ENCODE peak calls at places on chromosomes 12 and 14, in five cellular contexts. One of them, this sample, is unnamed.

GRCh38 chr12:57800965-57801364 is 17.6 kb downstream of the AVIL start:
- DNase-seq in fibroblast of villous mesenchyme: no peak
- DNase-seq in T-cell: no peak
- DNase-seq in thoracic aorta: no peak
- DNase-seq in NCI-H1436: no peak
- DNase-seq in this sample: no peak

GRCh38 chr12:112909693-112910092 is 2.9 kb downstream of the OAS1 start:
- DNase-seq in thoracic aorta: no peak
- DNase-seq in T-cell: no peak
- DNase-seq in NCI-H1436: no peak
- DNase-seq in fibroblast of villous mesenchyme: no peak
- DNase-seq in this sample: no peak

GRCh38 chr14:88352299-88353097 is 29.4 kb upstream of the KCNK10 start:
- DNase-seq in NCI-H1436: peak; percentile 87
- DNase-seq in fibroblast of villous mesenchyme: no peak
- DNase-seq in T-cell: no peak
- DNase-seq in thoracic aorta: no peak
- DNase-seq in this sample: no peak

GRCh38 chr14:60287452-60287851 is 38.4 kb downstream of the PPM1A start:
- DNase-seq in fibroblast of villous mesenchyme: no peak
- DNase-seq in T-cell: no peak
- DNase-seq in NCI-H1436: no peak
- DNase-seq in thoracic aorta: no peak
- DNase-seq in this sample: no peak

GRCh38 chr12:120367924-120368788 is 808 bp downstream of the MSI1 start:
- DNase-seq in NCI-H1436: no peak
- DNase-seq in T-cell: no peak
- DNase-seq in thoracic aorta: no peak
- DNase-seq in fibroblast of villous mesenchyme: no peak
- DNase-seq in this sample: peak; percentile 74

GRCh38 chr14:77158175-77158908 is 16.8 kb upstream of the ZDHHC22 start:
- DNase-seq in T-cell: no peak
- DNase-seq in fibroblast of villous mesenchyme: peak; percentile 42
- DNase-seq in thoracic aorta: no peak
- DNase-seq in NCI-H1436: peak; percentile 75
- DNase-seq in this sample: peak; percentile 52

GRCh38 chr12:45866299-45866698 is 124.1 kb downstream of the SCAF11 start:
- DNase-seq in thoracic aorta: no peak
- DNase-seq in fibroblast of villous mesenchyme: no peak
- DNase-seq in T-cell: no peak
- DNase-seq in NCI-H1436: no peak
- DNase-seq in this sample: no peak

GRCh38 chr12:19410211-19410610 is 29.1 kb upstream of the AEBP2 start:
- DNase-seq in thoracic aorta: no peak
- DNase-seq in NCI-H1436: peak; percentile 40
- DNase-seq in T-cell: no peak
- DNase-seq in fibroblast of villous mesenchyme: peak; percentile 28
- DNase-seq in this sample: no peak

GRCh38 chr14:100618763-100619320 is 31.6 kb upstream of the BEGAIN start:
- DNase-seq in NCI-H1436: no peak
- DNase-seq in fibroblast of villous mesenchyme: no peak
- DNase-seq in thoracic aorta: no peak
- DNase-seq in T-cell: no peak
- DNase-seq in this sample: no peak

GRCh38 chr12:10272466-10272865 is 35.2 kb upstream of the KLRD1 start:
- DNase-seq in NCI-H1436: no peak
- DNase-seq in thoracic aorta: no peak
- DNase-seq in fibroblast of villous mesenchyme: peak; percentile 37
- DNase-seq in T-cell: no peak
- DNase-seq in this sample: no peak

GRCh38 chr14:37599527-37600368 is 4.3 kb downstream of the TTC6 start:
- DNase-seq in thoracic aorta: no peak
- DNase-seq in T-cell: no peak
- DNase-seq in fibroblast of villous mesenchyme: no peak
- DNase-seq in NCI-H1436: peak; percentile 78
- DNase-seq in this sample: no peak

GRCh38 chr14:57833304-57833703 is 32.6 kb downstream of the SLC35F4 start:
- DNase-seq in thoracic aorta: peak; percentile 46
- DNase-seq in T-cell: no peak
- DNase-seq in fibroblast of villous mesenchyme: peak; percentile 77
- DNase-seq in NCI-H1436: no peak
- DNase-seq in this sample: no peak

GRCh38 chr12:59632408-59632807 is 36.6 kb downstream of the SLC16A7 start:
- DNase-seq in T-cell: no peak
- DNase-seq in fibroblast of villous mesenchyme: peak; percentile 38
- DNase-seq in NCI-H1436: no peak
- DNase-seq in thoracic aorta: no peak
- DNase-seq in this sample: no peak

GRCh38 chr14:75156901-75157300 is 19.5 kb downstream of the TMED10 start:
- DNase-seq in thoracic aorta: no peak
- DNase-seq in T-cell: no peak
- DNase-seq in fibroblast of villous mesenchyme: no peak
- DNase-seq in NCI-H1436: no peak
- DNase-seq in this sample: no peak

GRCh38 chr14:77043177-77043983 is 14.9 kb upstream of the IRF2BPL start:
- DNase-seq in NCI-H1436: no peak
- DNase-seq in T-cell: peak; percentile 46
- DNase-seq in thoracic aorta: no peak
- DNase-seq in fibroblast of villous mesenchyme: peak; percentile 97
- DNase-seq in this sample: no peak

GRCh38 chr12:78316150-78316549 is 485.5 kb downstream of the NAV3 start:
- DNase-seq in NCI-H1436: no peak
- DNase-seq in T-cell: no peak
- DNase-seq in thoracic aorta: no peak
- DNase-seq in fibroblast of villous mesenchyme: no peak
- DNase-seq in this sample: no peak

GRCh38 chr12:7542813-7543212 is 39.2 kb upstream of the CD163 start:
- DNase-seq in fibroblast of villous mesenchyme: peak; percentile 70
- DNase-seq in thoracic aorta: no peak
- DNase-seq in T-cell: no peak
- DNase-seq in NCI-H1436: no peak
- DNase-seq in this sample: no peak

GRCh38 chr14:104116544-104117340 is 21.6 kb upstream of the KIF26A start:
- DNase-seq in NCI-H1436: no peak
- DNase-seq in fibroblast of villous mesenchyme: no peak
- DNase-seq in T-cell: no peak
- DNase-seq in thoracic aorta: no peak
- DNase-seq in this sample: no peak

GRCh38 chr14:100065942-100066574 is 836 bp downstream of the EVL start:
- DNase-seq in NCI-H1436: no peak
- DNase-seq in T-cell: peak; percentile 77
- DNase-seq in thoracic aorta: no peak
- DNase-seq in fibroblast of villous mesenchyme: peak; percentile 88
- DNase-seq in this sample: no peak

GRCh38 chr12:105483691-105484090 is 153.2 kb downstream of the C12orf75 start:
- DNase-seq in thoracic aorta: no peak
- DNase-seq in T-cell: no peak
- DNase-seq in NCI-H1436: no peak
- DNase-seq in fibroblast of villous mesenchyme: no peak
- DNase-seq in this sample: no peak

GRCh38 chr14:90556666-90557450 is 160.0 kb downstream of the CALM1 start:
- DNase-seq in T-cell: no peak
- DNase-seq in thoracic aorta: no peak
- DNase-seq in fibroblast of villous mesenchyme: no peak
- DNase-seq in NCI-H1436: no peak
- DNase-seq in this sample: no peak